ENCODE peak calls at places on chromosomes 2 and 18, in nine cellular contexts. Z is Caco-2; C is choroid plexus epithelial cell; K is sigmoid colon; B is astrocyte; Y is activated CD8-positive, alpha-beta T cell treated with anti-CD3 and anti-CD28 coated beads for 36 hours; S is activated B cell treated with CpG ODN at 0.5 μM for 24 hours; V is cardiac muscle cell; O is psoas muscle. Q is an unnamed sample.

GRCh38 chr2:134982603-134983002 is 64.0 kb downstream of the CCNT2 start:
- DNase-seq in Z (no peak), C (no peak), K (no peak), B (no peak), Y (no peak), S (no peak), V (no peak), O (no peak), Q (no peak)

GRCh38 chr2:16625201-16625729 is 40.4 kb downstream of the CYRIA start:
- DNase-seq in Z (no peak), C (peak), K (no peak), B (no peak), Y (no peak), S (no peak), V (peak), O (peak), Q (no peak)

GRCh38 chr2:200619275-200619674 is 33.5 kb downstream of the AOX1 start:
- DNase-seq in Z (no peak), C (peak), K (no peak), B (peak), Y (no peak), S (no peak), V (no peak), O (no peak), Q (no peak)

GRCh38 chr18:57803119-57803969 is at the start of gene ATP8B1:
- DNase-seq in Z (peak), C (peak), K (peak), B (peak), Y (peak), S (peak), V (peak), O (peak), Q (peak)

GRCh38 chr18:10927290-10927979 is 221.9 kb downstream of the PIEZO2 start:
- DNase-seq in Z (no peak), C (peak), K (no peak), B (peak), Y (no peak), S (no peak), V (peak), O (no peak), Q (no peak)

GRCh38 chr2:107414376-107414775 is 412.3 kb upstream of the RGPD4 start:
- DNase-seq in Z (no peak), C (no peak), K (no peak), B (no peak), Y (no peak), S (no peak), V (no peak), O (no peak), Q (no peak)

GRCh38 chr2:203934006-203934632 is 2.4 kb upstream of the ICOS start:
- DNase-seq in Z (no peak), C (peak), K (no peak), B (no peak), Y (peak), S (no peak), V (no peak), O (no peak), Q (no peak)

GRCh38 chr18:37965572-37965970 is 400.0 kb upstream of the CELF4 start:
- DNase-seq in Z (no peak), C (no peak), K (no peak), B (no peak), Y (no peak), S (no peak), V (no peak), O (no peak), Q (no peak)

GRCh38 chr2:20438334-20439192 is 8.3 kb upstream of the RHOB start:
- DNase-seq in Z (no peak), C (peak), K (peak), B (peak), Y (no peak), S (no peak), V (peak), O (no peak), Q (no peak)

GRCh38 chr2:231386446-231386845 is 9.1 kb upstream of the B3GNT7 start:
- DNase-seq in Z (no peak), C (peak), K (no peak), B (peak), Y (no peak), S (no peak), V (peak), O (no peak), Q (no peak)

GRCh38 chr2:235300368-235301201 is 193.3 kb upstream of the AGAP1 start:
- DNase-seq in Z (no peak), C (peak), K (no peak), B (peak), Y (no peak), S (no peak), V (peak), O (no peak), Q (no peak)

GRCh38 chr18:48669180-48669675 is 130.4 kb downstream of the CTIF start:
- DNase-seq in Z (no peak), C (no peak), K (no peak), B (no peak), Y (no peak), S (no peak), V (no peak), O (no peak), Q (no peak)

GRCh38 chr2:231138699-231139098 is 13.9 kb upstream of the HTR2B start:
- DNase-seq in Z (no peak), C (peak), K (no peak), B (no peak), Y (no peak), S (no peak), V (peak), O (no peak), Q (no peak)

GRCh38 chr2:67650292-67651133 is 253.4 kb downstream of the ETAA1 start:
- DNase-seq in Z (peak), C (peak), K (peak), B (peak), Y (peak), S (no peak), V (peak), O (peak), Q (peak)

GRCh38 chr18:70621710-70622109 is 332.9 kb downstream of the SOCS6 start:
- DNase-seq in Z (no peak), C (no peak), K (no peak), B (no peak), Y (peak), S (no peak), V (no peak), O (no peak), Q (no peak)

GRCh38 chr2:224182498-224182897 is 143.4 kb upstream of the SERPINE2 start:
- DNase-seq in Z (no peak), C (no peak), K (no peak), B (no peak), Y (no peak), S (no peak), V (no peak), O (no peak), Q (no peak)

GRCh38 chr2:11701831-11702301 is 31.9 kb upstream of the NTSR2 start:
- DNase-seq in Z (no peak), C (no peak), K (peak), B (no peak), Y (no peak), S (no peak), V (no peak), O (no peak), Q (no peak)

GRCh38 chr2:204012081-204012653 is 75.6 kb downstream of the ICOS start:
- DNase-seq in Z (no peak), C (no peak), K (no peak), B (no peak), Y (no peak), S (no peak), V (no peak), O (no peak), Q (no peak)

GRCh38 chr2:234873103-234873827 is 78.6 kb upstream of the SH3BP4 start:
- DNase-seq in Z (no peak), C (no peak), K (no peak), B (no peak), Y (no peak), S (no peak), V (no peak), O (no peak), Q (no peak)

GRCh38 chr2:196902828-196903227 is 23.7 kb downstream of the PGAP1 start:
- DNase-seq in Z (no peak), C (peak), K (no peak), B (peak), Y (no peak), S (no peak), V (no peak), O (no peak), Q (no peak)

GRCh38 chr18:13703899-13704298 is 22.5 kb downstream of the FAM210A start:
- DNase-seq in Z (no peak), C (peak), K (no peak), B (peak), Y (no peak), S (no peak), V (no peak), O (no peak), Q (no peak)

GRCh38 chr2:53964987-53965687 is 5.7 kb downstream of the PSME4 start:
- DNase-seq in Z (no peak), C (no peak), K (no peak), B (no peak), Y (no peak), S (no peak), V (no peak), O (no peak), Q (no peak)

GRCh38 chr2:112204411-112204810 is 50.4 kb downstream of the ZC3H8 start:
- DNase-seq in Z (no peak), C (peak), K (no peak), B (no peak), Y (no peak), S (no peak), V (peak), O (no peak), Q (no peak)

GRCh38 chr2:8457092-8457481 is 224.8 kb upstream of the ID2 start:
- DNase-seq in Z (peak), C (no peak), K (peak), B (no peak), Y (peak), S (no peak), V (no peak), O (no peak), Q (no peak)

GRCh38 chr18:79625195-79625923 is 54.2 kb upstream of the CTDP1 start:
- DNase-seq in Z (no peak), C (peak), K (peak), B (no peak), Y (peak), S (peak), V (no peak), O (peak), Q (no peak)

GRCh38 chr2:84888401-84889276 is 7.8 kb upstream of the TRABD2A start:
- DNase-seq in Z (no peak), C (peak), K (peak), B (peak), Y (peak), S (peak), V (peak), O (no peak), Q (no peak)

GRCh38 chr2:53782681-53783080 is 4.1 kb downstream of the ASB3 start:
- DNase-seq in Z (no peak), C (no peak), K (no peak), B (no peak), Y (no peak), S (no peak), V (no peak), O (no peak), Q (no peak)

GRCh38 chr2:73770725-73771124 is 9.2 kb downstream of the DUSP11 start:
- DNase-seq in Z (no peak), C (no peak), K (no peak), B (no peak), Y (no peak), S (no peak), V (no peak), O (no peak), Q (no peak)

GRCh38 chr2:85814802-85815550 is 61.2 kb downstream of the ATOH8 start:
- DNase-seq in Z (no peak), C (no peak), K (no peak), B (no peak), Y (no peak), S (no peak), V (no peak), O (no peak), Q (no peak)

GRCh38 chr18:45086777-45087176 is 406.1 kb downstream of the SETBP1 start:
- DNase-seq in Z (no peak), C (no peak), K (no peak), B (no peak), Y (no peak), S (no peak), V (no peak), O (no peak), Q (no peak)

GRCh38 chr2:157475722-157476390 is 32.0 kb upstream of the CYTIP start:
- DNase-seq in Z (no peak), C (no peak), K (no peak), B (no peak), Y (no peak), S (no peak), V (no peak), O (no peak), Q (no peak)

GRCh38 chr2:176071330-176072291 is 12.2 kb downstream of the EVX2 start:
- DNase-seq in Z (no peak), C (no peak), K (no peak), B (no peak), Y (no peak), S (no peak), V (no peak), O (no peak), Q (no peak)

GRCh38 chr18:3115430-3116025 is 102.6 kb upstream of the LPIN2 start:
- DNase-seq in Z (no peak), C (no peak), K (no peak), B (no peak), Y (no peak), S (no peak), V (no peak), O (no peak), Q (no peak)

GRCh38 chr18:41038071-41038470 is 917.0 kb upstream of the PIK3C3 start:
- DNase-seq in Z (no peak), C (peak), K (no peak), B (no peak), Y (no peak), S (no peak), V (no peak), O (no peak), Q (no peak)

GRCh38 chr2:150088538-150088937 is 398.9 kb downstream of the RND3 start:
- DNase-seq in Z (peak), C (peak), K (no peak), B (peak), Y (no peak), S (no peak), V (peak), O (no peak), Q (no peak)

GRCh38 chr2:150090031-150090430 is 397.4 kb downstream of the RND3 start:
- DNase-seq in Z (peak), C (no peak), K (no peak), B (no peak), Y (no peak), S (no peak), V (no peak), O (no peak), Q (no peak)

GRCh38 chr2:150081775-150082517 is 405.5 kb downstream of the RND3 start:
- DNase-seq in Z (no peak), C (peak), K (no peak), B (no peak), Y (no peak), S (no peak), V (peak), O (no peak), Q (no peak)

GRCh38 chr2:150080115-150080514 is 407.4 kb downstream of the RND3 start:
- DNase-seq in Z (no peak), C (peak), K (no peak), B (peak), Y (no peak), S (no peak), V (peak), O (no peak), Q (no peak)

GRCh38 chr2:150085478-150085877 is 402.0 kb downstream of the RND3 start:
- DNase-seq in Z (no peak), C (no peak), K (no peak), B (no peak), Y (no peak), S (no peak), V (no peak), O (no peak), Q (no peak)
- TF ChIP-seq CTCF in Z (no peak), C (no peak), K (no peak), B (no peak), Y (no peak), S (no peak), V (no peak), O (no peak), Q (no peak)

DNA sequence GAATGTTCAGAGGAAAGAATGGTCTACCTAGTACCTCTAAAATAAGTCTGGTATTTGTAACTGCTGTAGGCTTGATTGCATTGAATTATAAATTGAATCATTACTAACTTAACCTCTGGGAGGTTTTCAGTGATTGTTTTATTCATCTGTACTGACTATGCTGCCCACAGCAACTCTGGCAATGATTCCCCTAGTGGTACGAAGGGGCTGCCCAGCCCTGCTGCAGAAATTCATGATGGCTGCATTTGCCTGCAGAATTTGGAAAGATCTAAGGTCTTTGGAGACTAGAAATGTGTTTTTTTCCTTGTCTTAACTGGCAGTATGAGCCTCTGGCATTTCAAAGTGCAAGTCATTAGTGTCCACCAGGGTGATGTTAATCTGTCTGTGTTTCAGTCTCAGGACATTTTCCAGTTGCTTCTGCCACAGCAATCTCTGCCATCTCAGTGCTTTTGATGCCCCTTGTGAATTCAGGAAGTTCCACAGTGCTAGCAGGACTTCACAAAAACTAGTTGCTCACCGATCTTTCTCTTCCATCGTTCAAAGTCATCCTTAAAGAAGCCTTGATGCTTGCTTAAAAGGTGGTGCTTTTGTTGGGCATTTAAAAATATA is 13.5 kb upstream of the LRPPRC start:
- DNase-seq in Z (no peak), C (no peak), K (no peak), B (no peak), Y (no peak), S (no peak), V (no peak), O (no peak), Q (no peak)
- TF ChIP-seq CTCF in Z (no peak), C (peak), K (no peak), B (no peak), Y (no peak), S (no peak), V (no peak), O (no peak), Q (no peak)

DNA sequence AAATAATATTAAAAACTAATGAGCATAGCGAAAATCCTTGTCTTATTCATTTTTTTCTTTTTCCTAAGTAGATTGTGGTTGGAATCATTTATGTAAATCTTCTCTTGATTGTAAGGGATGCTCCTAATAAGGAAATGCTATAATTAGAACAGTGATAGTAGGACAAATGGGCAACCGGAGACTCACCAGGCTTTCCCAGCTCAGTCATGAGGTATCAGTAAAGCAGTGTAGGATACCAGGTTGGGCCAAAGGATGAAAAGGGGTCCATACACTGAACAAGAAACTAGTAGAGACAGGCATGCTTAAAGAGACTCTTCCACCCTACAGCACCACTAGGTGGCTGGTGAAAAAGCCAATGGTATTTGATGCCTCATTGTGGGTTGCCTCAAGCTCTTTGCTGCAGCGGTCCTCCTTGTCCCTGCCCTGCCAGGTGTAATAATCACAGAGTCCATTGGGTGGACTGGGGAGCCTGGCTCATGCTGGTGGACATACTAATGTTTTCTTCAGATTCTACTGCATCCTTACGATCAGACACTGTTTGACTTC is 71.4 kb upstream of the FAM98A start:
- DNase-seq in Z (peak), C (no peak), K (no peak), B (no peak), Y (no peak), S (no peak), V (no peak), O (no peak), Q (no peak)
- TF ChIP-seq CTCF in Z (peak), C (peak), K (no peak), B (no peak), Y (no peak), S (no peak), V (no peak), O (no peak), Q (no peak)

GRCh38 chr2:172783091-172783898 is 47.6 kb downstream of the RAPGEF4 start:
- DNase-seq in Z (peak), C (peak), K (no peak), B (peak), Y (no peak), S (no peak), V (peak), O (no peak), Q (no peak)
- TF ChIP-seq CTCF in Z (peak), C (peak), K (no peak), B (peak), Y (no peak), S (no peak), V (peak), O (no peak), Q (no peak)

GRCh38 chr2:28956890-28957289 is 24.2 kb upstream of the TOGARAM2 start:
- DNase-seq in Z (no peak), C (peak), K (no peak), B (no peak), Y (peak), S (no peak), V (peak), O (no peak), Q (no peak)
- TF ChIP-seq CTCF in Z (peak), C (peak), K (peak), B (peak), Y (peak), S (no peak), V (peak), O (peak), Q (no peak)

GRCh38 chr2:62423235-62423634 is 82.8 kb downstream of the TMEM17 start:
- DNase-seq in Z (peak), C (no peak), K (no peak), B (no peak), Y (no peak), S (no peak), V (peak), O (no peak), Q (no peak)
- TF ChIP-seq CTCF in Z (peak), C (peak), K (no peak), B (no peak), Y (no peak), S (no peak), V (peak), O (no peak), Q (no peak)

GRCh38 chr2:173090291-173090877 is 14.7 kb downstream of the MAP3K20 start:
- DNase-seq in Z (no peak), C (peak), K (no peak), B (peak), Y (no peak), S (no peak), V (peak), O (peak), Q (no peak)

GRCh38 chr2:173087793-173088493 is 12.3 kb downstream of the MAP3K20 start:
- DNase-seq in Z (no peak), C (no peak), K (no peak), B (no peak), Y (no peak), S (no peak), V (no peak), O (no peak), Q (no peak)

GRCh38 chr2:173092844-173093402 is 17.3 kb downstream of the MAP3K20 start:
- DNase-seq in Z (no peak), C (no peak), K (no peak), B (no peak), Y (no peak), S (no peak), V (no peak), O (no peak), Q (no peak)

GRCh38 chr2:173094731-173095130 is 19.1 kb downstream of the MAP3K20 start:
- DNase-seq in Z (no peak), C (no peak), K (no peak), B (no peak), Y (no peak), S (no peak), V (no peak), O (no peak), Q (no peak)

GRCh38 chr2:173090973-173091660 is 15.5 kb downstream of the MAP3K20 start:
- DNase-seq in Z (no peak), C (no peak), K (peak), B (no peak), Y (no peak), S (no peak), V (no peak), O (peak), Q (no peak)
- TF ChIP-seq CTCF in Z (peak), C (peak), K (no peak), B (peak), Y (no peak), S (no peak), V (peak), O (peak), Q (no peak)

DNA sequence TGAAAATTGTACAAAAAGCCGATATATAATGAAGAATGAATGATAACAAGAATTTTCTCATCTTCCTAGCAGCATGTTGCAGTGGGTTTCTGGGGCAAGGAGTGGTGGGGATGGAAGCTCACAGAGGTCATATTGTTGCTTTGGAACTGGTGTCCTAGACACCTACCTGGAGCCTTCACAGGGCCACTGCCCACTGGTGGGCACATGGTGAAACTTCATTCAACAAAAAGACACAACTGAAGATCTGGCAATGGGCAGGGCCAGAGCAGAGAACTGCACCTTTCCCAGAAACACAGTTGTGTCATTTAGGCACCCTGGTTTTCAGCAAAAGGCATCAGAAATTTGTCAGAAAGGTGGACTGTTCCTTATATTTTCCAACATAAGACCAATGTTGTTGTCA is 115.3 kb downstream of the FHOD3 start:
- DNase-seq in Z (no peak), C (peak), K (no peak), B (no peak), Y (no peak), S (no peak), V (peak), O (no peak), Q (no peak)
- TF ChIP-seq CTCF in Z (peak), C (peak), K (no peak), B (peak), Y (no peak), S (no peak), V (peak), O (peak), Q (peak)